ENCODE peak calls at places on chromosomes 4 and X, in seven cellular contexts. T is ovary; X is pons; S is T-helper 2 cell; Q is activated CD4-positive, alpha-beta memory T cell treated with anti-CD3 and anti-CD28 coated beads for 36 hours; K is CD14-positive monocyte; R is NCI-H2171 treated with DMSO at 0.1 percent for 48 hours. I is an unnamed sample.

GRCh38 chr4:113901994-113902787 is 77.3 kb downstream of the ARSJ start:
- DNase-seq in K (no peak), X (no peak), R (peak), T (no peak), S (peak), Q (peak), I (peak)

GRCh38 chr4:85607624-85608023 is 132.7 kb downstream of the ARHGAP24 start:
- DNase-seq in Q (no peak), R (no peak), X (no peak), S (no peak), K (no peak), T (no peak), I (no peak)

GRCh38 chr4:102815981-102816380 is 11.4 kb downstream of the UBE2D3 start:
- DNase-seq in S (no peak), Q (no peak), K (no peak), R (peak), T (no peak), X (no peak), I (no peak)

GRCh38 chr4:9970399-9971011 is 50.8 kb downstream of the SLC2A9 start:
- DNase-seq in S (no peak), R (no peak), K (no peak), X (peak), T (no peak), Q (no peak), I (no peak)

GRCh38 chrX:12223650-12224049 is 85.4 kb downstream of the FRMPD4 start:
- DNase-seq in S (no peak), R (no peak), T (no peak), K (no peak), Q (no peak), X (no peak), I (no peak)

GRCh38 chr4:76200771-76201224 is 12.8 kb downstream of the SCARB2 start:
- DNase-seq in K (no peak), Q (peak), T (no peak), X (peak), S (no peak), R (no peak), I (no peak)

GRCh38 chr4:174764105-174764729 is 64.8 kb downstream of the GLRA3 start:
- DNase-seq in Q (no peak), K (no peak), T (no peak), S (peak), X (peak), R (peak), I (no peak)

GRCh38 chr4:1216869-1217294 is 32.0 kb downstream of the CTBP1 start:
- DNase-seq in T (no peak), Q (peak), S (peak), X (peak), R (no peak), K (peak), I (no peak)

GRCh38 chrX:17590892-17591740 is 146.2 kb upstream of the SCML1 start:
- DNase-seq in T (peak), Q (peak), S (peak), R (peak), X (peak), K (peak), I (no peak)

GRCh38 chr4:65502151-65502691 is 168.1 kb downstream of the EPHA5 start:
- DNase-seq in Q (no peak), S (no peak), K (no peak), R (no peak), T (no peak), X (no peak), I (no peak)

GRCh38 chr4:3121596-3121995 is 47.1 kb downstream of the HTT start:
- DNase-seq in S (no peak), R (no peak), X (no peak), T (no peak), Q (no peak), K (no peak), I (no peak)

GRCh38 chr4:7192252-7193039 is at the start of gene SORCS2:
- DNase-seq in T (peak), X (peak), S (peak), K (no peak), R (peak), Q (peak), I (peak)

GRCh38 chr4:92091335-92091734 is 212.4 kb upstream of the GRID2 start:
- DNase-seq in Q (no peak), R (no peak), K (no peak), S (no peak), T (no peak), X (no peak), I (no peak)

GRCh38 chrX:21745756-21746155 is 12.2 kb downstream of the SMPX start:
- DNase-seq in T (no peak), S (peak), X (peak), R (no peak), Q (peak), K (no peak), I (no peak)

GRCh38 chr4:120155287-120155686 is 88.6 kb upstream of the MAD2L1 start:
- DNase-seq in R (no peak), S (no peak), X (no peak), T (no peak), K (no peak), Q (no peak), I (no peak)

GRCh38 chr4:10223782-10224181 is 107.2 kb upstream of the WDR1 start:
- DNase-seq in K (no peak), T (no peak), Q (no peak), S (no peak), X (no peak), R (no peak), I (no peak)

GRCh38 chr4:168059251-168059650 is 33.1 kb upstream of the ANXA10 start:
- DNase-seq in K (no peak), Q (no peak), S (no peak), T (no peak), R (no peak), X (no peak), I (no peak)

GRCh38 chr4:118277243-118277642 is 75.6 kb downstream of the PRSS12 start:
- DNase-seq in S (no peak), T (no peak), R (no peak), X (no peak), K (no peak), Q (no peak), I (no peak)

GRCh38 chrX:150767475-150768131 is 74.4 kb downstream of the MTMR1 start:
- DNase-seq in X (no peak), S (peak), Q (peak), K (peak), R (no peak), T (no peak), I (no peak)

I was measured in breast epithelium.